ENCODE peak calls at places on chromosomes 4 and X, in seven cellular contexts. Y is aorta, L is H9, K is neuronal stem cell, S is prostate gland, G is SJSA1, D is tibial nerve. C is an unnamed sample.

GRCh38 chr4:6469144-6469543 is 3.3 kb downstream of the PPP2R2C start:
- DNase-seq in Y (no peak), L (peak; percentile 7), K (no peak), S (no peak), G (no peak), D (no peak), C (no peak)

GRCh38 chrX:123626962-123627361 is 105.9 kb downstream of the THOC2 start:
- DNase-seq in Y (no peak), L (no peak), K (no peak), S (no peak), G (peak; percentile 7), D (no peak), C (no peak)

GRCh38 chr4:113368056-113368455 is 318.6 kb downstream of the ANK2 start:
- DNase-seq in Y (no peak), L (no peak), K (no peak), S (no peak), G (no peak), D (no peak), C (no peak)

GRCh38 chrX:30589146-30589888 is 11.8 kb upstream of the TASL start:
- DNase-seq in Y (no peak), L (no peak), K (no peak), S (no peak), G (no peak), D (no peak), C (no peak)

GRCh38 chrX:11164433-11164832 is 53.3 kb downstream of the HCCS start:
- DNase-seq in Y (no peak), L (no peak), K (no peak), S (no peak), G (no peak), D (no peak), C (no peak)

GRCh38 chr4:126899382-126899801 is 733.4 kb upstream of the INTU start:
- DNase-seq in Y (peak; percentile 74), L (no peak), K (no peak), S (no peak), G (peak; percentile 9), D (no peak), C (no peak)

GRCh38 chrX:77448170-77448569 is 981 bp downstream of the FGF16 start:
- DNase-seq in Y (no peak), L (peak; percentile 32), K (no peak), S (no peak), G (no peak), D (no peak), C (no peak)

GRCh38 chrX:111728096-111728495 is 47.1 kb downstream of the ALG13 start:
- DNase-seq in Y (no peak), L (no peak), K (no peak), S (no peak), G (no peak), D (no peak), C (no peak)

GRCh38 chr4:77232653-77233052 is 75.6 kb downstream of the CCNG2 start:
- DNase-seq in Y (no peak), L (no peak), K (no peak), S (no peak), G (no peak), D (no peak), C (no peak)

GRCh38 chrX:40303256-40304077 is 205.7 kb upstream of the BCOR start:
- DNase-seq in Y (no peak), L (no peak), K (no peak), S (no peak), G (no peak), D (no peak), C (no peak)

GRCh38 chr4:73234712-73235111 is 23.9 kb downstream of the ANKRD17 start:
- DNase-seq in Y (no peak), L (no peak), K (no peak), S (no peak), G (no peak), D (no peak), C (no peak)

GRCh38 chrX:51461053-51462050 is 35.0 kb downstream of the NUDT11 start:
- DNase-seq in Y (no peak), L (peak; percentile 39), K (peak; percentile 15), S (no peak), G (peak; percentile 11), D (no peak), C (no peak)

GRCh38 chrX:45992402-45993123 is 552.7 kb downstream of the ZNF674 start:
- DNase-seq in Y (no peak), L (no peak), K (no peak), S (no peak), G (no peak), D (no peak), C (no peak)

GRCh38 chrX:30488092-30488491 is 89.5 kb downstream of the TASL start:
- DNase-seq in Y (no peak), L (no peak), K (no peak), S (no peak), G (no peak), D (no peak), C (no peak)

GRCh38 chrX:11764602-11765067 is 6.6 kb downstream of the MSL3 start:
- DNase-seq in Y (no peak), L (no peak), K (no peak), S (no peak), G (no peak), D (no peak), C (no peak)

GRCh38 chrX:4572652-4573051 is 859.2 kb upstream of the PRKX start:
- DNase-seq in Y (no peak), L (no peak), K (peak; percentile 3), S (no peak), G (no peak), D (no peak), C (no peak)

GRCh38 chr4:93747220-93747619 is 81.3 kb upstream of the ATOH1 start:
- DNase-seq in Y (no peak), L (no peak), K (no peak), S (no peak), G (no peak), D (no peak), C (no peak)

GRCh38 chr4:106529348-106530033 is 160.9 kb upstream of the GIMD1 start:
- DNase-seq in Y (no peak), L (no peak), K (no peak), S (no peak), G (peak; percentile 55), D (no peak), C (no peak)

GRCh38 chrX:65688403-65688881 is 21.0 kb downstream of the MSN start:
- DNase-seq in Y (no peak), L (no peak), K (no peak), S (no peak), G (no peak), D (no peak), C (no peak)

GRCh38 chrX:10833299-10834169 is 213.1 kb upstream of the MID1 start:
- DNase-seq in Y (peak; percentile 78), L (peak; percentile 47), K (peak; percentile 18), S (peak; percentile 55), G (no peak), D (no peak), C (no peak)

GRCh38 chr4:137474711-137475301 is 57.5 kb downstream of the PCDH18 start:
- DNase-seq in Y (no peak), L (no peak), K (no peak), S (no peak), G (no peak), D (no peak), C (no peak)

GRCh38 chrX:15789979-15790765 is at the start of gene ZRSR2:
- DNase-seq in Y (peak; percentile 95), L (peak; percentile 88), K (peak; percentile 36), S (peak; percentile 75), G (peak; percentile 73), D (peak; percentile 61), C (peak; percentile 87)

GRCh38 chr4:64385177-64385549 is 24.1 kb downstream of the TECRL start:
- DNase-seq in Y (no peak), L (no peak), K (no peak), S (no peak), G (no peak), D (no peak), C (no peak)

GRCh38 chrX:32825009-32825408 is 386.3 kb downstream of the DMD start:
- DNase-seq in Y (no peak), L (no peak), K (no peak), S (no peak), G (no peak), D (no peak), C (no peak)

GRCh38 chr4:16582526-16582925 is 315.9 kb downstream of the LDB2 start:
- DNase-seq in Y (peak; percentile 70), L (peak; percentile 72), K (no peak), S (no peak), G (no peak), D (no peak), C (no peak)

GRCh38 chr4:158020175-158020574 is 152.7 kb downstream of the GASK1B start:
- DNase-seq in Y (no peak), L (no peak), K (no peak), S (peak; percentile 70), G (peak; percentile 78), D (no peak), C (no peak)

GRCh38 chrX:118373538-118373937 is 27.6 kb downstream of the WDR44 start:
- DNase-seq in Y (no peak), L (no peak), K (no peak), S (no peak), G (no peak), D (no peak), C (no peak)

GRCh38 chrX:110363241-110363640 is 4.6 kb downstream of the RTL9 start:
- DNase-seq in Y (no peak), L (no peak), K (no peak), S (no peak), G (no peak), D (no peak), C (no peak)

GRCh38 chr4:20137176-20137575 is 114.5 kb upstream of the SLIT2 start:
- DNase-seq in Y (no peak), L (no peak), K (no peak), S (no peak), G (no peak), D (no peak), C (no peak)

GRCh38 chr4:128332086-128332485 is 44.5 kb upstream of the PGRMC2 start:
- DNase-seq in Y (no peak), L (no peak), K (no peak), S (no peak), G (no peak), D (no peak), C (no peak)

GRCh38 chrX:50114113-50114512 is 86.7 kb downstream of the AKAP4 start:
- DNase-seq in Y (no peak), L (no peak), K (no peak), S (no peak), G (no peak), D (no peak), C (no peak)
- H3K4me1 ChIP-seq in Y (no peaks in the 10 kb centered on the region), L (peaks cover 2% of the 10 kb centered on the region), K (no peaks in the 10 kb centered on the region), S (no peaks in the 10 kb centered on the region), G (no peaks in the 10 kb centered on the region), D (no peaks in the 10 kb centered on the region), C (no peaks in the 10 kb centered on the region)

GRCh38 chr4:18869166-18869565 is 847.6 kb upstream of the LCORL start:
- DNase-seq in Y (no peak), L (no peak), K (no peak), S (no peak), G (no peak), D (no peak), C (no peak)
- H3K9me3 ChIP-seq in Y (no peaks in the 10 kb centered on the region), L (no peaks in the 10 kb centered on the region), K (peaks cover 10% of the 10 kb centered on the region), S (no peaks in the 10 kb centered on the region), G (peaks cover 17% of the 10 kb centered on the region), D (peaks cover 9% of the 10 kb centered on the region), C (peaks cover 5% of the 10 kb centered on the region)

GRCh38 chrX:7062912-7063311 is 84.6 kb upstream of the STS start:
- DNase-seq in Y (no peak), L (no peak), K (no peak), S (no peak), G (no peak), D (no peak), C (no peak)
- H3K4me1 ChIP-seq in Y (no peaks in the 10 kb centered on the region), L (no peaks in the 10 kb centered on the region), K (no peaks in the 10 kb centered on the region), S (no peaks in the 10 kb centered on the region), G (no peaks in the 10 kb centered on the region), D (no peaks in the 10 kb centered on the region), C (no peaks in the 10 kb centered on the region)

GRCh38 chr4:98386-98785 is 25.9 kb upstream of the ZNF718 start:
- DNase-seq in Y (no peak), L (no peak), K (no peak), S (no peak), G (no peak), D (no peak), C (no peak)
- H3K9me3 ChIP-seq in Y (peaks cover 26% of the 10 kb centered on the region), L (peaks cover 62% of the 10 kb centered on the region), K (peaks cover 63% of the 10 kb centered on the region), S (no peaks in the 10 kb centered on the region), G (no peaks in the 10 kb centered on the region), D (peaks cover 100% of the 10 kb centered on the region), C (peaks cover 88% of the 10 kb centered on the region)

C was measured in psoas muscle.